ENCODE peak calls at places on chromosomes 11 and 22, in seven cellular contexts. One of them, this sample, is unnamed.

GRCh38 chr11:69558519-69558941 is 77.1 kb downstream of the LINC01488 start:
- DNase-seq in heart left ventricle: no peak
- DNase-seq in mesenchymal stem cell: no peak
- DNase-seq in naive thymus-derived CD4-positive, alpha-beta T cell: peak; percentile 33
- DNase-seq in NB4: no peak
- DNase-seq in spleen: no peak
- DNase-seq in foreskin fibroblast: no peak
- DNase-seq in this sample: no peak

GRCh38 chr11:121801796-121802195 is 314.2 kb downstream of the BLID start:
- DNase-seq in heart left ventricle: no peak
- DNase-seq in mesenchymal stem cell: no peak
- DNase-seq in NB4: no peak
- DNase-seq in naive thymus-derived CD4-positive, alpha-beta T cell: no peak
- DNase-seq in spleen: no peak
- DNase-seq in foreskin fibroblast: no peak
- DNase-seq in this sample: no peak

GRCh38 chr11:113397212-113397611 is 9.6 kb downstream of the ANKK1 start:
- DNase-seq in foreskin fibroblast: no peak
- DNase-seq in spleen: peak; percentile 67
- DNase-seq in NB4: no peak
- DNase-seq in mesenchymal stem cell: no peak
- DNase-seq in heart left ventricle: no peak
- DNase-seq in naive thymus-derived CD4-positive, alpha-beta T cell: no peak
- DNase-seq in this sample: no peak

GRCh38 chr11:126512741-126513715 is 157.5 kb downstream of the ST3GAL4 start:
- DNase-seq in mesenchymal stem cell: no peak
- DNase-seq in NB4: no peak
- DNase-seq in spleen: peak; percentile 60
- DNase-seq in heart left ventricle: no peak
- DNase-seq in foreskin fibroblast: no peak
- DNase-seq in naive thymus-derived CD4-positive, alpha-beta T cell: no peak
- DNase-seq in this sample: no peak

GRCh38 chr22:29078036-29078868 is 5.4 kb downstream of the KREMEN1 start:
- DNase-seq in foreskin fibroblast: peak; percentile 47
- DNase-seq in mesenchymal stem cell: no peak
- DNase-seq in naive thymus-derived CD4-positive, alpha-beta T cell: no peak
- DNase-seq in NB4: no peak
- DNase-seq in heart left ventricle: no peak
- DNase-seq in spleen: no peak
- DNase-seq in this sample: no peak

GRCh38 chr11:78156081-78156844 is 16.8 kb upstream of the ALG8 start:
- DNase-seq in heart left ventricle: no peak
- DNase-seq in spleen: peak; percentile 31
- DNase-seq in NB4: no peak
- DNase-seq in naive thymus-derived CD4-positive, alpha-beta T cell: no peak
- DNase-seq in foreskin fibroblast: no peak
- DNase-seq in mesenchymal stem cell: peak; percentile 18
- DNase-seq in this sample: peak; percentile 91

GRCh38 chr11:69104212-69104855 is 51.4 kb upstream of the SMIM38 start:
- DNase-seq in NB4: no peak
- DNase-seq in naive thymus-derived CD4-positive, alpha-beta T cell: no peak
- DNase-seq in heart left ventricle: no peak
- DNase-seq in mesenchymal stem cell: no peak
- DNase-seq in foreskin fibroblast: no peak
- DNase-seq in spleen: no peak
- DNase-seq in this sample: no peak

GRCh38 chr11:7892059-7892699 is 38.9 kb downstream of the OR10A6 start:
- DNase-seq in spleen: no peak
- DNase-seq in foreskin fibroblast: peak; percentile 95
- DNase-seq in naive thymus-derived CD4-positive, alpha-beta T cell: no peak
- DNase-seq in mesenchymal stem cell: peak; percentile 25
- DNase-seq in heart left ventricle: no peak
- DNase-seq in NB4: peak; percentile 30
- DNase-seq in this sample: no peak

GRCh38 chr11:117438371-117439000 is 110.8 kb downstream of the CEP164 start:
- DNase-seq in heart left ventricle: no peak
- DNase-seq in mesenchymal stem cell: no peak
- DNase-seq in foreskin fibroblast: no peak
- DNase-seq in NB4: peak; percentile 28
- DNase-seq in spleen: peak; percentile 47
- DNase-seq in naive thymus-derived CD4-positive, alpha-beta T cell: no peak
- DNase-seq in this sample: no peak

GRCh38 chr22:46052331-46052771 is 75.4 kb upstream of the WNT7B start:
- DNase-seq in naive thymus-derived CD4-positive, alpha-beta T cell: no peak
- DNase-seq in foreskin fibroblast: no peak
- DNase-seq in heart left ventricle: no peak
- DNase-seq in NB4: no peak
- DNase-seq in mesenchymal stem cell: no peak
- DNase-seq in spleen: peak; percentile 77
- DNase-seq in this sample: peak; percentile 31

GRCh38 chr11:17208257-17208999 is 642 bp upstream of the PIK3C2A start:
- DNase-seq in foreskin fibroblast: peak; percentile 65
- DNase-seq in naive thymus-derived CD4-positive, alpha-beta T cell: no peak
- DNase-seq in NB4: peak; percentile 60
- DNase-seq in mesenchymal stem cell: peak; percentile 78
- DNase-seq in spleen: no peak
- DNase-seq in heart left ventricle: no peak
- DNase-seq in this sample: no peak

GRCh38 chr11:7548659-7549283 is 35.0 kb downstream of the PPFIBP2 start:
- DNase-seq in heart left ventricle: no peak
- DNase-seq in spleen: no peak
- DNase-seq in naive thymus-derived CD4-positive, alpha-beta T cell: no peak
- DNase-seq in NB4: peak; percentile 35
- DNase-seq in foreskin fibroblast: no peak
- DNase-seq in mesenchymal stem cell: no peak
- DNase-seq in this sample: peak; percentile 55

GRCh38 chr11:78800089-78800690 is 225.5 kb upstream of the NARS2 start:
- DNase-seq in NB4: no peak
- DNase-seq in mesenchymal stem cell: no peak
- DNase-seq in heart left ventricle: no peak
- DNase-seq in foreskin fibroblast: peak; percentile 46
- DNase-seq in naive thymus-derived CD4-positive, alpha-beta T cell: no peak
- DNase-seq in spleen: no peak
- DNase-seq in this sample: no peak

GRCh38 chr11:10317776-10318526 is 13.1 kb downstream of the ADM start:
- DNase-seq in heart left ventricle: no peak
- DNase-seq in foreskin fibroblast: no peak
- DNase-seq in naive thymus-derived CD4-positive, alpha-beta T cell: no peak
- DNase-seq in mesenchymal stem cell: no peak
- DNase-seq in spleen: no peak
- DNase-seq in NB4: no peak
- DNase-seq in this sample: no peak

GRCh38 chr11:64498151-64498550 is 92.9 kb upstream of the SLC22A12 start:
- DNase-seq in mesenchymal stem cell: no peak
- DNase-seq in spleen: no peak
- DNase-seq in naive thymus-derived CD4-positive, alpha-beta T cell: no peak
- DNase-seq in heart left ventricle: no peak
- DNase-seq in foreskin fibroblast: no peak
- DNase-seq in NB4: peak; percentile 93
- DNase-seq in this sample: no peak

GRCh38 chr22:27572267-27572666 is 229.3 kb downstream of the MN1 start:
- DNase-seq in naive thymus-derived CD4-positive, alpha-beta T cell: no peak
- DNase-seq in heart left ventricle: no peak
- DNase-seq in NB4: no peak
- DNase-seq in spleen: no peak
- DNase-seq in mesenchymal stem cell: no peak
- DNase-seq in foreskin fibroblast: no peak
- DNase-seq in this sample: no peak

GRCh38 chr11:133618500-133618899 is 86.2 kb upstream of the OPCML start:
- DNase-seq in spleen: no peak
- DNase-seq in naive thymus-derived CD4-positive, alpha-beta T cell: no peak
- DNase-seq in foreskin fibroblast: no peak
- DNase-seq in NB4: no peak
- DNase-seq in mesenchymal stem cell: no peak
- DNase-seq in heart left ventricle: no peak
- DNase-seq in this sample: no peak

GRCh38 chr11:3904228-3904627 is 48.8 kb downstream of the STIM1 start:
- DNase-seq in NB4: no peak
- DNase-seq in foreskin fibroblast: no peak
- DNase-seq in mesenchymal stem cell: no peak
- DNase-seq in naive thymus-derived CD4-positive, alpha-beta T cell: no peak
- DNase-seq in spleen: no peak
- DNase-seq in heart left ventricle: no peak
- DNase-seq in this sample: no peak

GRCh38 chr11:36300651-36301050 is 4.6 kb downstream of the PRR5L start:
- DNase-seq in spleen: peak; percentile 82
- DNase-seq in heart left ventricle: peak; percentile 58
- DNase-seq in foreskin fibroblast: peak; percentile 85
- DNase-seq in mesenchymal stem cell: no peak
- DNase-seq in NB4: no peak
- DNase-seq in naive thymus-derived CD4-positive, alpha-beta T cell: no peak
- DNase-seq in this sample: peak; percentile 71

GRCh38 chr22:38835888-38836301 is 7.9 kb downstream of the NPTXR start:
- DNase-seq in spleen: no peak
- DNase-seq in mesenchymal stem cell: peak; percentile 7
- DNase-seq in foreskin fibroblast: peak; percentile 21
- DNase-seq in heart left ventricle: no peak
- DNase-seq in naive thymus-derived CD4-positive, alpha-beta T cell: no peak
- DNase-seq in NB4: no peak
- DNase-seq in this sample: no peak

GRCh38 chr11:120431633-120432032 is 79.9 kb upstream of the GRIK4 start:
- DNase-seq in mesenchymal stem cell: peak; percentile 81
- DNase-seq in foreskin fibroblast: peak; percentile 69
- DNase-seq in spleen: no peak
- DNase-seq in naive thymus-derived CD4-positive, alpha-beta T cell: no peak
- DNase-seq in NB4: peak; percentile 27
- DNase-seq in heart left ventricle: no peak
- DNase-seq in this sample: no peak

GRCh38 chr22:32917577-32918375 is 116.3 kb downstream of the TIMP3 start:
- DNase-seq in foreskin fibroblast: no peak
- DNase-seq in mesenchymal stem cell: peak; percentile 10
- DNase-seq in spleen: no peak
- DNase-seq in NB4: peak; percentile 94
- DNase-seq in heart left ventricle: no peak
- DNase-seq in naive thymus-derived CD4-positive, alpha-beta T cell: no peak
- DNase-seq in this sample: no peak

GRCh38 chr11:67006029-67006884 is 16.7 kb upstream of the SYT12 start:
- DNase-seq in NB4: peak; percentile 85
- DNase-seq in foreskin fibroblast: peak; percentile 21
- DNase-seq in heart left ventricle: no peak
- DNase-seq in naive thymus-derived CD4-positive, alpha-beta T cell: no peak
- DNase-seq in spleen: no peak
- DNase-seq in mesenchymal stem cell: no peak
- DNase-seq in this sample: no peak

This sample was measured in right lobe of liver.